ENCODE peak calls at places on chromosomes 6 and 20, in four cellular contexts. U is heart right ventricle, P is iPS DF 6.9, O is mammary epithelial cell. Y is an unnamed sample.

GRCh38 chr20:4041748-4042411 is 26.5 kb upstream of the RNF24 start:
- DNase-seq in U (no peak), P (no peak), O (peak), Y (peak)

GRCh38 chr6:158835616-158836221 is 16.6 kb upstream of the EZR start:
- DNase-seq in U (peak), P (no peak), O (no peak), Y (peak)

GRCh38 chr6:159313023-159313422 is 143.8 kb downstream of the FNDC1 start:
- DNase-seq in U (no peak), P (no peak), O (no peak), Y (no peak)

GRCh38 chr6:101883398-101883975 is 490.0 kb downstream of the GRIK2 start:
- DNase-seq in U (no peak), P (no peak), O (no peak), Y (no peak)

GRCh38 chr6:119187596-119187995 is 109.1 kb upstream of the FAM184A start:
- DNase-seq in U (no peak), P (no peak), O (no peak), Y (no peak)

GRCh38 chr6:41698350-41698781 is 37.0 kb downstream of the TFEB start:
- DNase-seq in U (peak), P (no peak), O (peak), Y (no peak)

GRCh38 chr6:112910256-112910655 is 563.1 kb downstream of the RFPL4B start:
- DNase-seq in U (no peak), P (no peak), O (no peak), Y (no peak)

GRCh38 chr6:23990158-23990557 is 135.9 kb upstream of the NRSN1 start:
- DNase-seq in U (no peak), P (no peak), O (no peak), Y (no peak)

GRCh38 chr20:15862178-15862577 is 711.1 kb downstream of the KIF16B start:
- DNase-seq in U (no peak), P (no peak), O (no peak), Y (no peak)

GRCh38 chr20:45833030-45833882 is at the start of gene SNX21:
- DNase-seq in U (peak), P (no peak), O (peak), Y (peak)

GRCh38 chr6:111663692-111664564 is 58.2 kb upstream of the TRAF3IP2 start:
- DNase-seq in U (peak), P (no peak), O (no peak), Y (no peak)

GRCh38 chr20:49167811-49168507 is 20.2 kb downstream of the STAU1 start:
- DNase-seq in U (peak), P (no peak), O (no peak), Y (peak)

GRCh38 chr6:5541025-5541424 is 279.7 kb downstream of the FARS2 start:
- DNase-seq in U (no peak), P (no peak), O (no peak), Y (no peak)

GRCh38 chr6:7526755-7527154 is 14.7 kb upstream of the DSP start:
- DNase-seq in U (no peak), P (no peak), O (no peak), Y (no peak)

GRCh38 chr6:138307816-138308727 is 69.6 kb upstream of the SMIM28 start:
- DNase-seq in U (peak), P (no peak), O (no peak), Y (peak)

GRCh38 chr6:12113190-12113578 is 101.1 kb downstream of the HIVEP1 start:
- DNase-seq in U (no peak), P (no peak), O (peak), Y (no peak)

GRCh38 chr6:166555066-166555465 is 31.4 kb downstream of the RAMACL start:
- DNase-seq in U (no peak), P (no peak), O (no peak), Y (no peak)

GRCh38 chr6:166552600-166552999 is 33.9 kb downstream of the RAMACL start:
- DNase-seq in U (no peak), P (no peak), O (no peak), Y (no peak)

GRCh38 chr6:166554316-166554715 is 32.2 kb downstream of the RAMACL start:
- DNase-seq in U (peak), P (no peak), O (no peak), Y (no peak)

GRCh38 chr6:166551797-166552495 is 34.5 kb downstream of the RAMACL start:
- DNase-seq in U (no peak), P (peak), O (no peak), Y (no peak)

GRCh38 chr6:166553563-166554271 is 32.8 kb downstream of the RAMACL start:
- DNase-seq in U (peak), P (no peak), O (peak), Y (no peak)
- H3K27ac ChIP-seq in U (peak), P (no peak), O (peak), Y (peak)

GRCh38 chr6:35049885-35050284 is 91.3 kb downstream of the TCP11 start:
- DNase-seq in U (peak), P (no peak), O (no peak), Y (no peak)
- H3K27ac ChIP-seq in U (peak), P (no peak), O (no peak), Y (peak)

GRCh38 chr20:61436268-61436667 is 184.2 kb downstream of the CDH4 start:
- DNase-seq in U (no peak), P (peak), O (peak), Y (no peak)
- H3K27ac ChIP-seq in U (no peak), P (peak), O (peak), Y (no peak)

GRCh38 chr20:10651227-10651990 is 22.4 kb downstream of the JAG1 start:
- DNase-seq in U (peak), P (no peak), O (no peak), Y (no peak)
- H3K27ac ChIP-seq in U (peak), P (no peak), O (no peak), Y (peak)